ENCODE peak calls at places on chromosomes 16 and 17, in nine cellular contexts. P is tibial artery; C is CD8-positive, alpha-beta memory T cell; F is fibroblast of lung; U is left ventricle myocardium inferior; E is GM06990; T is heart left ventricle; X is H7; S is Peyer's patch. O is an unnamed sample.

GRCh38 chr17:49193513-49194296 is 16.7 kb downstream of the GNGT2 start:
- DNase-seq in P (peak; percentile 62), C (no peak), F (peak; percentile 59), U (no peak), E (peak; percentile 82), T (peak; percentile 54), X (peak; percentile 65), S (no peak), O (no peak)

GRCh38 chr17:79441607-79442006 is 169.2 kb downstream of the RBFOX3 start:
- DNase-seq in P (no peak), C (no peak), F (no peak), U (no peak), E (no peak), T (no peak), X (no peak), S (no peak), O (no peak)

GRCh38 chr17:82400206-82400605 is 17.9 kb upstream of the HEXD start:
- DNase-seq in P (no peak), C (no peak), F (peak; percentile 72), U (no peak), E (no peak), T (no peak), X (no peak), S (no peak), O (no peak)

GRCh38 chr17:78343099-78343432 is 16.8 kb downstream of the SOCS3 start:
- DNase-seq in P (peak; percentile 82), C (no peak), F (peak; percentile 94), U (peak; percentile 80), E (no peak), T (peak; percentile 83), X (peak; percentile 88), S (no peak), O (no peak)

GRCh38 chr16:8137581-8137980 is 452.7 kb downstream of the TMEM114 start:
- DNase-seq in P (no peak), C (no peak), F (no peak), U (no peak), E (no peak), T (no peak), X (no peak), S (no peak), O (no peak)

GRCh38 chr16:89324056-89325010 is 106.8 kb downstream of the ZNF778 start:
- DNase-seq in P (no peak), C (no peak), F (peak; percentile 69), U (no peak), E (peak; percentile 79), T (no peak), X (no peak), S (peak; percentile 41), O (no peak)

GRCh38 chr17:34756670-34757021 is 177.3 kb downstream of the TMEM132E start:
- DNase-seq in P (no peak), C (no peak), F (no peak), U (no peak), E (no peak), T (peak; percentile 15), X (peak; percentile 55), S (no peak), O (no peak)

GRCh38 chr17:65121916-65122821 is 15.0 kb upstream of the RGS9 start:
- DNase-seq in P (no peak), C (no peak), F (no peak), U (no peak), E (peak; percentile 50), T (no peak), X (no peak), S (no peak), O (no peak)

GRCh38 chr17:17356149-17356930 is 53.2 kb downstream of the NT5M start:
- DNase-seq in P (peak; percentile 74), C (peak; percentile 46), F (peak; percentile 87), U (peak; percentile 73), E (no peak), T (peak; percentile 73), X (peak; percentile 95), S (peak; percentile 75), O (peak; percentile 54)

GRCh38 chr16:7148606-7149005 is 184.0 kb upstream of the RBFOX1 start:
- DNase-seq in P (no peak), C (no peak), F (no peak), U (no peak), E (no peak), T (no peak), X (no peak), S (no peak), O (no peak)

GRCh38 chr17:57256708-57257112 is 387 bp downstream of the MSI2 start:
- DNase-seq in P (no peak), C (peak; percentile 40), F (peak; percentile 15), U (peak; percentile 20), E (peak; percentile 59), T (peak; percentile 28), X (no peak), S (no peak), O (no peak)

GRCh38 chr17:57892820-57893595 is 43.2 kb upstream of the MRPS23 start:
- DNase-seq in P (peak; percentile 98), C (no peak), F (peak; percentile 99), U (peak; percentile 91), E (peak; percentile 47), T (peak; percentile 92), X (peak; percentile 70), S (peak; percentile 73), O (no peak)

GRCh38 chr17:13787636-13788035 is 185.9 kb upstream of the HS3ST3A1 start:
- DNase-seq in P (no peak), C (no peak), F (no peak), U (no peak), E (no peak), T (no peak), X (no peak), S (no peak), O (no peak)

GRCh38 chr17:67243284-67243683 is 1.7 kb downstream of the HELZ start:
- DNase-seq in P (no peak), C (no peak), F (no peak), U (no peak), E (no peak), T (no peak), X (no peak), S (no peak), O (no peak)

DNA sequence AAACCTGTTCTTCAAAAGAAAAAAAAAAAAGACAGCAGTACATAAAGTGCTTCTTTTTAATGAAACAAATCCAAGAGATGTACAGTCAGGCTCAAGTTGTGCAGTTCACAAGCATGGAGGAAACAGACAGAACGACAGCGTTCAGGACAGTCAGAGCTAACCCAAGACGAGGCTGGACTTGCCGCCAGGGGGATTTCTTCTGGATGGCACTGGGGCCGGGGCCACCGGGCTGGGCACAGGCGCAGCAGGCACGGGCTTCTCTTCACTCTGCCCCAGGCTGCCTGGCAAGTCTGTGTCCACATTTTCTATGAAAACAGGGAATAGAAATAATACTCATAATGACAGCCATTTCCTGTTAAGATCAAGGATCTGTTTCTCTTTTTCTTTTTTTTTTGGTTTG is 4.4 kb upstream of the NT5C start:
- DNase-seq in P (no peak), C (no peak), F (no peak), U (no peak), E (no peak), T (no peak), X (no peak), S (no peak), O (no peak)
- H3K36me3 ChIP-seq in P (no peaks in the 10 kb centered on the region), C (no peaks in the 10 kb centered on the region), F (peaks cover 3% of the 10 kb centered on the region), U (no peaks in the 10 kb centered on the region), E (peaks cover 7% of the 10 kb centered on the region), T (peaks cover 34% of the 10 kb centered on the region), X (peaks cover 25% of the 10 kb centered on the region), S (peaks cover 38% of the 10 kb centered on the region), O (no peaks in the 10 kb centered on the region)

DNA sequence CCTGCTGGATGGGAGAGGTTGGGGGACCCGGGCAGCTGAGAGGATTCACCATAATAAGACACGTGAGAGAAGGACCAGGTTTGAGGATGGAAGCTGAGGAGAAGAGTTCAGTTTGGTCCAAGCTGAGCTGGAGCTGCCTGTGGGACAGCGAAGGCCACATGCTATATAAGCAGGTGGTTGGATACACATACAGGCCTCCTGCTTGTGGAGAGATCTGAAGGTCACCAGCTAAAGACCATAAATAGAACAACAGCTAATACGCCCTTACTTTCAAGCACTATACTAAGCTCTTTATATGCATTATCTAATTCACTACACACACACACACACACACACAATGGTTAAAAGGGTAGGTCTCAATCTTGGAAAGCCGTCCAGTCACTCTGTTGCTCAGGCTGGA is 32.1 kb downstream of the DUSP14 start:
- DNase-seq in P (no peak), C (no peak), F (no peak), U (no peak), E (no peak), T (no peak), X (no peak), S (no peak), O (no peak)
- H3K36me3 ChIP-seq in P (peaks cover 30% of the 10 kb centered on the region), C (peaks cover 40% of the 10 kb centered on the region), F (peaks cover 5% of the 10 kb centered on the region), U (peaks cover 81% of the 10 kb centered on the region), E (peaks cover 30% of the 10 kb centered on the region), T (peaks cover 89% of the 10 kb centered on the region), X (peaks cover 2% of the 10 kb centered on the region), S (peaks cover 63% of the 10 kb centered on the region), O (peaks cover 22% of the 10 kb centered on the region)

DNA sequence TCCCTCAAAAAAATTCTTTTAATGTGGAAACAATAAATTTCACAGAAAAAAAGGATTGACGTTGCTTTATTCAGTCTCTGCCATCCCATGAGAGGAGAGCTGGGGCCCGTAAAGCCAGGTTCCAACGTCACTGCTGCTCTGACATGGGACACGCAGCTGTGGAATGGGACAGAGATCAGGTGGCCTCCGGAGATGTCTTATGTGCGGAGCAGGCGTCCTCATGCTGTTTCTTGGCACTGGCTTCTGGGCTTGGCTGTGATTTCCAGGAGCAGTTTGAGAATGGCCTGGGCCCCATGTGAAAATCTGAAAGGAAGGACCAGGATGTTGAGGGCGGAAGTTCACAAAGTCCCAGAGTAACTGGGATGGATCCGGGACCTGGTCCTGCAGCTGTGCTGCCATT is 32.4 kb downstream of the NDEL1 start:
- DNase-seq in P (no peak), C (no peak), F (no peak), U (peak; percentile 63), E (no peak), T (peak; percentile 69), X (peak; percentile 20), S (no peak), O (no peak)
- H3K36me3 ChIP-seq in P (peaks cover 11% of the 10 kb centered on the region), C (peaks cover 46% of the 10 kb centered on the region), F (peaks cover 29% of the 10 kb centered on the region), U (peaks cover 39% of the 10 kb centered on the region), E (peaks cover 44% of the 10 kb centered on the region), T (peaks cover 83% of the 10 kb centered on the region), X (peaks cover 5% of the 10 kb centered on the region), S (peaks cover 69% of the 10 kb centered on the region), O (peaks cover 90% of the 10 kb centered on the region)

GRCh38 chr16:82900611-82901010 is 273.8 kb downstream of the CDH13 start:
- DNase-seq in P (no peak), C (no peak), F (no peak), U (no peak), E (no peak), T (no peak), X (no peak), S (no peak), O (no peak)

GRCh38 chr16:82895843-82896242 is 269.1 kb downstream of the CDH13 start:
- DNase-seq in P (no peak), C (no peak), F (no peak), U (no peak), E (no peak), T (no peak), X (no peak), S (no peak), O (no peak)

DNA sequence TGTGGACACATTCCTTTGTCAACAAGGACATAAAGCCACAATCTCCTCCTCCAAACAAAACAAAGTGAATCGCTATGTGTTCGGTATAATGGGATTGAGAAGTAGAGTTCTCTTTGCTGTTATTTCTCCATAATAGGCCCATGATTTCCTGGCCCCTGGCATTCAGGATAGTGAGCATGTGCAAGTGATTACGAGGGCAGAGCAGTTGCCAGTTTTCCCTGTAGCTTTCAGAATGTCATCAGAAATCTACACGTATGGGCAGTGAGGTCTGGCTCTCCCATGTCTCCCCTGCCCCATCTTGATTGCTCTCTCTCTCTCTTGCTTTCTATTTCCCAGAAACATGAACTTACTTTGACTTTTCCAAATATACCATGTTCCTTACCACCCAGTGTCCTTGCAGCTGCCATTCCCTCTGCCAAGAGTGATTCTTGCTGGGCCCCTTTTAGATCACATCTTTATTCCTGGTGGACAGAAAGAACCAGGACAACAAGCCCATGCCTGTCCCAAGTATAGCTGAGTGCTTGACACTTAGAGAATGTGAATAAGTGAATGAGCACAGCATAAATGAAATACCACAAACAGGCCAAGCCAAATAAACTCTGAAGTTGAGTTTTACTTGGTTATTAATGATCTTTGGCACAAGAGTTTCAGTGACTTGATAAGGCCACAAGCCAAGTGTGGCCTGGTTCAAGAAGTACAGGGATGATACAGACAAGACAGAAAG is 273.1 kb downstream of the CDH13 start:
- DNase-seq in P (no peak), C (no peak), F (peak; percentile 5), U (no peak), E (no peak), T (no peak), X (no peak), S (no peak), O (no peak)
- H3K36me3 ChIP-seq in P (no peaks in the 10 kb centered on the region), C (no peaks in the 10 kb centered on the region), F (no peaks in the 10 kb centered on the region), U (no peaks in the 10 kb centered on the region), E (no peaks in the 10 kb centered on the region), T (no peaks in the 10 kb centered on the region), X (no peaks in the 10 kb centered on the region), S (no peaks in the 10 kb centered on the region), O (no peaks in the 10 kb centered on the region)

O was measured in naive thymus-derived CD4-positive, alpha-beta T cell.